ENCODE peak calls at places on chromosomes 1 and 21, in four cellular contexts. P is GM12878, Q is H1, N is HepG2. A is an unnamed sample.

GRCh38 chr1:1085911-1086841 is 12.1 kb upstream of the RNF223 start:
- DNase-seq in P (no peak), Q (no peak), N (no peak), A (peak)

GRCh38 chr1:153793261-153793972 is 18.2 kb downstream of the SLC27A3 start:
- DNase-seq in P (no peak), Q (peak), N (no peak), A (no peak)

GRCh38 chr1:35886606-35887431 is 3.8 kb downstream of the AGO1 start:
- DNase-seq in P (no peak), Q (no peak), N (peak), A (peak)

GRCh38 chr1:241934181-241934815 is 23.3 kb upstream of the BECN2 start:
- DNase-seq in P (no peak), Q (peak), N (peak), A (no peak)

GRCh38 chr1:98502937-98503336 is 158.6 kb upstream of the SNX7 start:
- DNase-seq in P (no peak), Q (no peak), N (no peak), A (no peak)

GRCh38 chr21:31530918-31531705 is 128.4 kb upstream of the SOD1 start:
- DNase-seq in P (no peak), Q (no peak), N (no peak), A (peak)

GRCh38 chr1:214563881-214564280 is 12.5 kb upstream of the PTPN14 start:
- DNase-seq in P (no peak), Q (no peak), N (no peak), A (no peak)

GRCh38 chr1:168714012-168714411 is 15.0 kb downstream of the DPT start:
- DNase-seq in P (no peak), Q (no peak), N (no peak), A (no peak)

GRCh38 chr1:219049411-219049943 is 124.2 kb upstream of the LYPLAL1 start:
- DNase-seq in P (no peak), Q (no peak), N (no peak), A (no peak)

GRCh38 chr1:212139526-212140137 is 104.1 kb downstream of the DTL start:
- DNase-seq in P (no peak), Q (no peak), N (no peak), A (no peak)

GRCh38 chr1:25875154-25875855 is at the start of gene PAQR7:
- DNase-seq in P (no peak), Q (peak), N (peak), A (peak)

GRCh38 chr1:5731110-5731423 is 261.2 kb downstream of the NPHP4 start:
- DNase-seq in P (no peak), Q (no peak), N (no peak), A (no peak)

GRCh38 chr1:178192686-178193085 is 98.8 kb downstream of the RASAL2 start:
- DNase-seq in P (no peak), Q (no peak), N (no peak), A (no peak)

GRCh38 chr1:147334292-147334691 is 91.8 kb downstream of the CHD1L start:
- DNase-seq in P (no peak), Q (no peak), N (no peak), A (no peak)

GRCh38 chr1:109895720-109896504 is 14.7 kb upstream of the CSF1 start:
- DNase-seq in P (no peak), Q (no peak), N (peak), A (no peak)

GRCh38 chr1:59669752-59670312 is 144.9 kb upstream of the HOOK1 start:
- DNase-seq in P (no peak), Q (peak), N (peak), A (no peak)

GRCh38 chr1:99527078-99527477 is 118.8 kb upstream of the PALMD start:
- DNase-seq in P (no peak), Q (no peak), N (peak), A (peak)

GRCh38 chr1:209080170-209080781 is 503.2 kb upstream of the CAMK1G start:
- DNase-seq in P (no peak), Q (no peak), N (no peak), A (no peak)

GRCh38 chr1:183039985-183040447 is 16.8 kb downstream of the LAMC1 start:
- DNase-seq in P (no peak), Q (no peak), N (no peak), A (no peak)

GRCh38 chr1:157025321-157025720 is 20.2 kb downstream of the ARHGEF11 start:
- DNase-seq in P (no peak), Q (no peak), N (no peak), A (no peak)

GRCh38 chr1:158323866-158324265 is 7.5 kb downstream of the CD1B start:
- DNase-seq in P (no peak), Q (no peak), N (no peak), A (no peak)

GRCh38 chr1:24586970-24587820 is 31.3 kb downstream of the NCMAP start:
- DNase-seq in P (no peak), Q (no peak), N (peak), A (peak)

GRCh38 chr1:56535362-56535761 is 44.0 kb downstream of the PLPP3 start:
- DNase-seq in P (no peak), Q (no peak), N (no peak), A (no peak)

GRCh38 chr1:216705686-216706085 is 17.5 kb downstream of the ESRRG start:
- DNase-seq in P (no peak), Q (no peak), N (no peak), A (peak)

GRCh38 chr1:119336738-119337315 is 31.8 kb upstream of the HAO2 start:
- DNase-seq in P (no peak), Q (no peak), N (no peak), A (no peak)

GRCh38 chr1:182237329-182237728 is 154.3 kb downstream of the GLUL start:
- DNase-seq in P (no peak), Q (no peak), N (no peak), A (no peak)

GRCh38 chr1:223842784-223843183 is 3.0 kb downstream of the TP53BP2 start:
- DNase-seq in P (no peak), Q (no peak), N (no peak), A (no peak)

GRCh38 chr1:67393240-67393639 is 37.0 kb downstream of the SERBP1 start:
- DNase-seq in P (no peak), Q (no peak), N (no peak), A (no peak)

GRCh38 chr1:108747128-108747827 is 804 bp downstream of the STXBP3 start:
- DNase-seq in P (peak), Q (peak), N (peak), A (peak)

GRCh38 chr1:207824691-207825090 is 72.8 kb downstream of the CD46 start:
- DNase-seq in P (peak), Q (no peak), N (no peak), A (no peak)

GRCh38 chr1:111504097-111504496 is 664 bp upstream of the ADORA3 start:
- DNase-seq in P (no peak), Q (peak), N (no peak), A (no peak)

GRCh38 chr1:111506561-111506960 is 3.1 kb upstream of the ADORA3 start:
- DNase-seq in P (no peak), Q (no peak), N (no peak), A (no peak)

GRCh38 chr1:111507411-111508201 is 4.2 kb upstream of the ADORA3 start:
- DNase-seq in P (peak), Q (peak), N (peak), A (peak)

GRCh38 chr1:111503585-111504060 is at the start of the genes ADORA3 and TMIGD3:
- DNase-seq in P (no peak), Q (peak), N (no peak), A (no peak)

DNA sequence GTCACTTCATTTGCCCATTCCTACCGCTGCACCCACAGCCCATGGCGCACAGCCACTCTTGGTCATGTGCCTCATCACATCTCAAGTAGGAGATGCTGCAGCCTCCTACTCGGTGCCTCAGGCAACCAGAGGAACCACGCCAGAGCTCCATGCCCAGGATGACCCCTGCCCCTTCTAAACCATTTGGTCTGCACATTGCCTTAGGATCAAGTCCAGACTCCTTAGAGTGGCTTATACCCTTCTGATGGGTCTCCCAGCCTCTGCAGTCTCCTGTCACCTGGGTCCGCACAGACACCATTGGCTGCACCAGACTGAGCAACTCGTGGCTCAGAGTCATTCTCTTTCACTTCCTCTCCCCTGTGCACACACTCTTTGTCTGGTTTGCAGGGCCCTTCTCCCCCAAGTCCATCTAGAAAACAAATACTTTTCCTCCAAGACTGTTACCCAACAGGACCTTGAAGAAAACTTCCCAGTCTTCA is 2.2 kb upstream of the ADORA3 start:
- DNase-seq in P (no peak), Q (no peak), N (no peak), A (no peak)
- TF ChIP-seq TCF12 in P (no peak), Q (no peak), N (no peak), A (no peak)

GRCh38 chr21:44763451-44764318 is 37.9 kb downstream of the UBE2G2 start:
- DNase-seq in P (no peak), Q (no peak), N (no peak), A (no peak)

GRCh38 chr21:44766014-44766817 is 35.4 kb downstream of the UBE2G2 start:
- DNase-seq in P (no peak), Q (no peak), N (no peak), A (peak)

GRCh38 chr21:44765231-44766013 is 36.2 kb downstream of the UBE2G2 start:
- DNase-seq in P (no peak), Q (no peak), N (no peak), A (peak)

GRCh38 chr21:44763050-44763378 is 38.6 kb downstream of the UBE2G2 start:
- DNase-seq in P (no peak), Q (no peak), N (no peak), A (no peak)

GRCh38 chr21:44764319-44765230 is 37.0 kb downstream of the UBE2G2 start:
- DNase-seq in P (no peak), Q (no peak), N (no peak), A (peak)
- TF ChIP-seq POLR2AphosphoS5 in P (no peak), Q (no peak), N (no peak), A (no peak)

GRCh38 chr1:194028002-194028401 is 841.6 kb upstream of the B3GALT2 start:
- DNase-seq in P (no peak), Q (no peak), N (no peak), A (no peak)

GRCh38 chr1:194026422-194026821 is 840.0 kb upstream of the B3GALT2 start:
- DNase-seq in P (no peak), Q (no peak), N (no peak), A (no peak)

GRCh38 chr1:194024659-194025058 is 838.2 kb upstream of the B3GALT2 start:
- DNase-seq in P (no peak), Q (no peak), N (no peak), A (no peak)
- TF ChIP-seq RFX5 in P (no peak), Q (no peak), N (no peak), A (no peak)

DNA sequence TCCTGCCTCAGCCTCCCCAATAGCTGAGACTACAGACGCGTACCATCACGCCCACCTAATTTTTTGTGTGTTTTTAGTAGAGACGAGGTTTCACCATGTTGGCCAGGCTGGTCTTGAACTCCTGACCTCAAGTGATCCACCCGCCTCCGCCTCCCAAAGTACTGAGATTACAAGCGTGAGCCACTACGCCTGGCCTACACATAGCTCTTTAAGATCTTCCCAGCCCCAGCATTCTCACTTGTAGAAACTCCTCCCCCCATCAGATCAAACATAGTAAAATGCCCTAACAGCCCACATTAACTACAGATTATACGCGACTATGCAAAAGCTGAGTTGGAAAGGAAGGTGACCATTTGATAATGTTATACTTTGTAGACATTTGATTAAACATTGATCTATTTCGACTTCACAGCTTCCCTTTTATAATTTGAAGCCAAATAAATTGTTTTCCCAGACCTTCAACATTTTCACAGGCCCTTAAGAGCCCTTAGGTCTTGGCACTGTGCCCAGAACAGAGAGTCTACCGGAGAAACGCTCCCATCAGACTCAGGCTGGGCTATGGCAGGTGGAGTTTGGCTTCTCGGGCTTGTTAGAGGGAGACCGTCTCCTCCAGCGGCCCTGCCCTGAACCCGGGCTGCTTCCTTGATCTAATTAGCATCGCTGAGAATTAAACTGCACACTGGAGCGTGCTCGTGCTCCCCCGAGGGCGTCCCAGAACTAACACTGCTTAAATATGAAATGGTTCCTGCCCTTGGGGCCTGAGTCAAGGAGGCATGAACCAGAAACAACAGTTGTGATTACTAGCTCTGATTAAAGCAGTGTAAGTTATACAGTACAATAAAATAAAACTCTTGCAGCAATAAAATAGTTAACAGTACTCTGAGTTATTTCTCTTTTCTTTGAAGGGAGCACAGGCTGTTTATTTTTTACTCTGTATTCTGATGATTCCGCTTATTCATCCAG is 634.5 kb downstream of the MATN1 start:
- DNase-seq in P (no peak), Q (no peak), N (no peak), A (peak)
- TF ChIP-seq TCF12 in P (no peak), Q (no peak), N (no peak), A (no peak)

DNA sequence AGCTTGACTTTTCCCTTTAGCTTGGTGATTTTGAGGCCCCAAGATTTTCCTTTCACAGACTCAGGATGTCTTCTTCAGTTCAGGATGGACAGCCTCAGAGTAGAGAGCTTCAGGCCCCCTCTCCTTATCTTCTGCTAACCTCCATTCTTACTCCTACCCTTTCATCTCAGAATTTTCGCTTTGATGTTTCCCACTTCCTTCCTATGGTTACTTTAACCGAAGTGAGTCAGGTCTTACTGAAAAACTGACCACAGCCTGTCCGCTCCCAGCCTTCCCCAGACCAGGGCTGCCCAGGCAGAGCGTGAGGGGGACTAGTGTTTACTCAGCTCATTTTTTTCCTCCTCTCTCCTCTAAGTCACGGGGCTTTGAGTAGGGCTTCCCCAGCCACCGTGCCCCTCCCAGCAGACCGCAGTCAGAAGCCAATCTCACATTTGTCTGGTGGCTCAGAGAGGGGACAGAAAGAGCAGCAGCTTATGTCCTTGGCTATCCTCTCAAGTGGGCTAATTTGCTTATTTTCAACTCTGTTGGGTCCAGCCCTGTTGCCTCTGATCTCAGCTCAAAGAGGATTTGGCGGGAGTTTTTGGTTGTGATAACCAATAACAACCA is 4.2 kb upstream of the IL19 start:
- DNase-seq in P (peak), Q (no peak), N (peak), A (no peak)
- TF ChIP-seq POLR2AphosphoS5 in P (no peak), Q (no peak), N (no peak), A (no peak)

DNA sequence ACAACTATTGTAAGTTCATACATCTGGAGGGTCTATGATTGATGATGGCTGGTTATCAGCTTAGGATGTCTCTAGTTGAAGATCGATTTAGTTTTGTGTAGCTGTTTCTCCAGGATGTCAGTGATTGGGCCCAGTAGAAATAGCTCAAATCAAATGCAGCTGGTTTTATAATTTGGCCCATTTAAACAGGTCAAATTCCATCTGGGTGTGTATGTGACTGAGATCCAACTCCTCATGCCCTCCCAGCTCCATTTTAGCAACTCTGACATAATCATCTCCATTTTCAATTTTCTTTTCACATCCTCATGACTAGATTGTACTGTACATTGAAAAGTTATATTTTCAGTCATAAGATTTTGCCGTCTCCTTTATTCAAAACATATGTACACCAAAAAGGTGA is 99.2 kb downstream of the TPR start:
- DNase-seq in P (no peak), Q (no peak), N (no peak), A (no peak)
- TF ChIP-seq RFX5 in P (no peak), Q (no peak), N (no peak), A (no peak)

GRCh38 chr21:41428311-41428710 is 2.3 kb downstream of the MX1 start:
- DNase-seq in P (no peak), Q (no peak), N (no peak), A (no peak)

GRCh38 chr21:41426656-41427311 is 745 bp downstream of the MX1 start:
- DNase-seq in P (no peak), Q (peak), N (no peak), A (peak)

GRCh38 chr21:41428847-41429246 is 2.8 kb downstream of the MX1 start:
- DNase-seq in P (no peak), Q (peak), N (no peak), A (no peak)

GRCh38 chr21:41425954-41426655 is at the start of gene MX1:
- DNase-seq in P (peak), Q (peak), N (peak), A (peak)

GRCh38 chr21:41427556-41427955 is 1.5 kb downstream of the MX1 start:
- DNase-seq in P (no peak), Q (peak), N (no peak), A (no peak)
- TF ChIP-seq TCF12 in P (no peak), Q (no peak), N (no peak), A (no peak)

DNA sequence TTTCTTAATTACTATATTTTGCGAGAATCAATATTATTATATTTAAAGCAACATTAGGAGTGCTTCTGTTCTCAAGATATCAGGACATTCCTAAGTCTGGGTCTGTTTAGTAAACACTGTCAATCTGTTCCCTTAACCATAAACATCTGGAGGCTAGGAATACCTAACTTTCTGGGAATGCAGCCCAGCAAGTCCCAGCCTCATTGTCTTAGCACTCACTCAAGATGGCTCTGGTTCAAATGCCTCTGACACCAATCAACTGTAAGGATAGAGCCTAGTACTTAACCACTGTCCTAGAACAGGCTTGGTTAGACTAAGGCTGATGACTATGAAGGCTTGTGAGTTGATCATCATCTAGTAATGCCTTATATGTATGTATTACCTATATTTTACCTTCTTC is 61.5 kb downstream of the TNN start:
- DNase-seq in P (no peak), Q (no peak), N (no peak), A (no peak)
- TF ChIP-seq POLR2AphosphoS5 in P (no peak), Q (no peak), N (no peak), A (no peak)

DNA sequence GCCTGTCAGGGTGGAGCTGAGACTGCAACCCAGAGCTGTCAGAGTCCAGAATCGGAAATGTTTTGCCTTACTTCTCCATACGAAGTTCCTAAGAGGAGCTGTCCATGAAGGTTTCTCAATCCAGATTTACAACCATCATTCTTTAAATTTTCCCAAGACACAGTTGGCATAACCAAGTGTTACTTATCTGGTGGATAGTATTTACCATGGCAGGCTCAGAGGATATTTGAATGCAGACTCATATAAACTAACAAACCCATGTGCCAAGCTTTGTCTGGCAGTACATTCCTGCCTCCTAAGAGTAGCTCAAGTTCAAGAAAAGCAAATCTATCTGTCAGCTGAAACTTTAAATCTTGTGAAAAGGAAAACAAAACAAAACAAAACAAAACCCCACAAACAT is 267.9 kb downstream of the ZNF326 start:
- DNase-seq in P (no peak), Q (no peak), N (no peak), A (no peak)
- TF ChIP-seq RFX5 in P (no peak), Q (no peak), N (no peak), A (no peak)